ENCODE peak calls at places on chromosomes 5 and 9, in nine cellular contexts. O is neural progenitor cell, V is OCI-LY7, G is MM.1S, Q is HCT116, Y is hepatocyte, E is PC-3, I is GM23338, W is SK-N-SH. T is an unnamed sample.

GRCh38 chr5:10987881-10988504 is 227.0 kb upstream of the DAP start:
- DNase-seq in G (peak; percentile 66), O (peak; percentile 84), E (peak; percentile 75), I (peak; percentile 88), Y (peak; percentile 79), V (peak; percentile 36), W (no peak), Q (peak; percentile 42), T (peak; percentile 22)

GRCh38 chr9:127132921-127133647 is 10.6 kb upstream of the ANGPTL2 start:
- DNase-seq in O (peak; percentile 65), W (no peak), Y (peak; percentile 68), Q (no peak), V (no peak), G (no peak), I (peak; percentile 63), E (no peak), T (peak; percentile 74)

GRCh38 chr9:38226491-38226951 is 157.5 kb upstream of the SHB start:
- DNase-seq in Q (no peak), I (peak; percentile 57), W (no peak), E (peak; percentile 29), G (no peak), Y (no peak), V (no peak), O (no peak), T (peak; percentile 5)

GRCh38 chr5:53874409-53874808 is 314.0 kb downstream of the NDUFS4 start:
- DNase-seq in G (no peak), Y (peak; percentile 13), I (peak; percentile 59), Q (no peak), O (no peak), V (peak; percentile 5), E (peak; percentile 21), W (peak; percentile 12), T (peak; percentile 53)

GRCh38 chr9:26813247-26813646 is 79.4 kb downstream of the CAAP1 start:
- DNase-seq in Q (no peak), E (no peak), V (no peak), G (no peak), O (no peak), W (no peak), Y (no peak), I (no peak), T (no peak)

GRCh38 chr9:69809304-69809863 is 11.2 kb upstream of the CFAP95 start:
- DNase-seq in I (peak; percentile 83), Y (no peak), G (no peak), E (peak; percentile 37), V (peak; percentile 21), W (peak; percentile 20), Q (peak; percentile 7), O (peak; percentile 39), T (peak; percentile 51)

GRCh38 chr5:68641211-68641610 is 425.7 kb downstream of the PIK3R1 start:
- DNase-seq in V (no peak), I (no peak), O (no peak), Y (no peak), E (no peak), W (no peak), Q (no peak), G (no peak), T (no peak)

GRCh38 chr5:180084638-180085561 is 13.3 kb upstream of the RNF130 start:
- DNase-seq in Q (no peak), O (peak; percentile 36), G (peak; percentile 32), E (peak; percentile 33), W (peak; percentile 53), V (no peak), Y (peak; percentile 79), I (peak; percentile 51), T (no peak)

GRCh38 chr5:151042453-151043093 is 22.2 kb downstream of the GPX3 start:
- DNase-seq in Q (no peak), I (no peak), V (no peak), G (no peak), E (no peak), O (no peak), Y (no peak), W (no peak), T (no peak)

GRCh38 chr9:104900871-104901270 is 27.1 kb downstream of the ABCA1 start:
- DNase-seq in E (no peak), O (no peak), I (no peak), Q (no peak), W (no peak), Y (no peak), V (no peak), G (no peak), T (no peak)

GRCh38 chr9:14349818-14350333 is 35.9 kb upstream of the NFIB start:
- DNase-seq in E (no peak), Q (no peak), V (no peak), I (no peak), W (no peak), G (no peak), O (peak; percentile 31), Y (no peak), T (no peak)
- H3K4me2 ChIP-seq in E (no peak overlapping the region), Q (no peak overlapping the region), V (no peak overlapping the region), I (peak overlapping the region; percentile 100), W (no peak overlapping the region), G (no peak overlapping the region), O (peak overlapping the region; percentile 76), Y (peak overlapping the region; percentile 93), T (no peak overlapping the region)

GRCh38 chr5:96322217-96322616 is 110.8 kb downstream of the PCSK1 start:
- DNase-seq in O (no peak), V (no peak), I (no peak), Q (no peak), W (no peak), G (no peak), E (no peak), Y (peak; percentile 28), T (no peak)

GRCh38 chr5:96322865-96323264 is 110.2 kb downstream of the PCSK1 start:
- DNase-seq in W (no peak), Y (no peak), G (no peak), O (no peak), E (no peak), I (no peak), V (no peak), Q (no peak), T (no peak)

GRCh38 chr5:96318569-96319100 is 114.4 kb downstream of the PCSK1 start:
- DNase-seq in E (peak; percentile 23), I (no peak), V (no peak), G (no peak), Y (no peak), Q (no peak), W (no peak), O (no peak), T (no peak)

GRCh38 chr5:96320797-96321196 is 112.3 kb downstream of the PCSK1 start:
- DNase-seq in Y (no peak), O (no peak), I (no peak), G (no peak), Q (peak; percentile 33), E (peak; percentile 58), V (no peak), W (no peak), T (peak; percentile 64)

DNA sequence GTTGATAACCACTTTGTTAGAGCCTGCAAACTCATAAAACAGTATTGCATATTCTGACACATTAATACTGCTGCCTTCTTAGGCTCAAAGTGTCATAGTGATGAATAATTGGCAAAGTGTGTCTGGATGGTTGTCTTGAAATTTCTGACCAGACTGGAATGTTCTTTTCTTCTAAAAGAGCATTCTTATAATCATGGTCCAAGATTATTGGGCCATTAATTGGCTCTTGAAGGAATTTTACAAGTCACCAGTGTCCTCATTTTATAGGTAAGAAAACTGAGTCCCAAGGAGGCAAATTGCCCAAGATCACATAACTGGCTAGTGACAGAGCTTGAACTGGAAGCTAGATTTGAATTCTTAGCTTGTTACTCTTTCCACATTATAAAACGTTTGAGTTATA is 111.7 kb downstream of the PCSK1 start:
- DNase-seq in E (peak; percentile 18), I (no peak), W (no peak), O (no peak), Q (no peak), V (no peak), G (no peak), Y (no peak), T (peak; percentile 74)
- TF ChIP-seq EZH2phosphoT487 in E (no peak), I (no peak), W (no peak), O (no peak), Q (no peak), V (no peak), G (no peak), Y (no peak), T (no peak)

GRCh38 chr5:98907951-98908350 is 20.9 kb downstream of the CHD1 start:
- DNase-seq in V (no peak), G (no peak), O (no peak), E (no peak), Y (no peak), I (peak; percentile 11), Q (no peak), W (no peak), T (no peak)
- H3K4me2 ChIP-seq in V (no peak overlapping the region), G (no peak overlapping the region), O (no peak overlapping the region), E (no peak overlapping the region), Y (no peak overlapping the region), I (peak overlapping the region; percentile 59), Q (no peak overlapping the region), W (no peak overlapping the region), T (no peak overlapping the region)

DNA sequence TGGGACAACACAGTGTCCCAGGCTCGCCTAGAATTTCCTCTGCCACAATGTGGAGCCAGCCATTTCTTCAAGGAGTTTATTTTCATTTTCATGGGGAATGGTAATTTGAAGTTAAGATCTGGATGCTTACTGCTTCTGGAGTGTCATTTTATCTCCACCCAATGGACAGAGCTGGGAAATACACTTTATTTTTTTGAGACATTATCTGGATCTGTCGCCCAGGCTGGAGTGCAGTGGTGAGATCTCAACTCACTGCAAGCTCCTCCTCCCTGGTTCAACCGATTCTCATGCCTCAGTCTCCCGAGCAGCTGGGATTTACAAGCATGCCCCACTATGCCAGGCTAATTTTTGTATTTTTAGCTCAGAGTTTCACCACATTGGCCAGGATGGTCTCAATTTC is 12.7 kb upstream of the THG1L start:
- DNase-seq in Y (peak; percentile 56), W (peak; percentile 61), O (peak; percentile 10), E (peak; percentile 92), G (peak; percentile 39), Q (peak; percentile 19), V (peak; percentile 70), I (peak; percentile 47), T (peak; percentile 73)
- TF ChIP-seq EZH2phosphoT487 in Y (no peak), W (no peak), O (no peak), E (no peak), G (no peak), Q (no peak), V (no peak), I (no peak), T (no peak)

GRCh38 chr9:121333950-121334773 is 35.9 kb downstream of the STOM start:
- DNase-seq in Y (no peak), Q (no peak), W (no peak), I (no peak), G (no peak), O (no peak), V (no peak), E (no peak), T (no peak)
- H3K4me2 ChIP-seq in Y (no peak overlapping the region), Q (no peak overlapping the region), W (no peak overlapping the region), I (no peak overlapping the region), G (no peak overlapping the region), O (no peak overlapping the region), V (no peak overlapping the region), E (no peak overlapping the region), T (no peak overlapping the region)

GRCh38 chr9:35616681-35617459 is 1.3 kb downstream of the CD72 start:
- DNase-seq in Q (no peak), G (peak; percentile 52), V (peak; percentile 79), W (peak; percentile 82), O (peak; percentile 51), E (no peak), Y (peak; percentile 80), I (peak; percentile 89), T (peak; percentile 79)
- TF ChIP-seq EZH2phosphoT487 in Q (no peak), G (no peak), V (no peak), W (no peak), O (no peak), E (no peak), Y (no peak), I (no peak), T (no peak)

GRCh38 chr9:133942206-133942975 is 49.7 kb downstream of the VAV2 start:
- DNase-seq in O (no peak), Q (no peak), W (no peak), Y (no peak), V (no peak), G (no peak), I (no peak), E (no peak), T (no peak)
- H3K4me2 ChIP-seq in O (peak overlapping the region; percentile 25), Q (no peak overlapping the region), W (no peak overlapping the region), Y (no peak overlapping the region), V (no peak overlapping the region), G (no peak overlapping the region), I (no peak overlapping the region), E (no peak overlapping the region), T (no peak overlapping the region)

T was measured in GM23248.